ENCODE peak calls at places on chromosomes 1 and 21, in six cellular contexts. One of them, this sample, is unnamed.

GRCh38 chr1:8625981-8626898 is 191.2 kb downstream of the RERE start:
- DNase-seq in HepG2: peak; percentile 78
- DNase-seq in K562: peak; percentile 49
- DNase-seq in GM12878: no peak
- DNase-seq in SK-N-SH: no peak
- DNase-seq in H1: no peak
- DNase-seq in this sample: no peak

GRCh38 chr1:31830511-31830910 is 14.7 kb upstream of the SPOCD1 start:
- DNase-seq in HepG2: no peak
- DNase-seq in K562: no peak
- DNase-seq in GM12878: no peak
- DNase-seq in SK-N-SH: no peak
- DNase-seq in H1: no peak
- DNase-seq in this sample: no peak

GRCh38 chr1:163399976-163400375 is 78.2 kb downstream of the NUF2 start:
- DNase-seq in HepG2: no peak
- DNase-seq in K562: no peak
- DNase-seq in GM12878: no peak
- DNase-seq in SK-N-SH: no peak
- DNase-seq in H1: peak; percentile 62
- DNase-seq in this sample: no peak

GRCh38 chr21:35578350-35578782 is 482.0 kb downstream of the SETD4 start:
- DNase-seq in HepG2: no peak
- DNase-seq in K562: no peak
- DNase-seq in GM12878: no peak
- DNase-seq in SK-N-SH: no peak
- DNase-seq in H1: no peak
- DNase-seq in this sample: no peak

GRCh38 chr1:69947837-69948236 is 257.5 kb downstream of the LRRC40 start:
- DNase-seq in HepG2: no peak
- DNase-seq in K562: no peak
- DNase-seq in GM12878: no peak
- DNase-seq in SK-N-SH: no peak
- DNase-seq in H1: no peak
- DNase-seq in this sample: no peak

GRCh38 chr1:38046884-38047602 is 450 bp upstream of the POU3F1 start:
- DNase-seq in HepG2: peak; percentile 47
- DNase-seq in K562: peak; percentile 99
- DNase-seq in GM12878: no peak
- DNase-seq in SK-N-SH: peak; percentile 96
- DNase-seq in H1: peak; percentile 81
- DNase-seq in this sample: peak; percentile 25

GRCh38 chr1:17513131-17513530 is 26.4 kb upstream of the ARHGEF10L start:
- DNase-seq in HepG2: no peak
- DNase-seq in K562: no peak
- DNase-seq in GM12878: no peak
- DNase-seq in SK-N-SH: no peak
- DNase-seq in H1: no peak
- DNase-seq in this sample: no peak

GRCh38 chr1:89499320-89499719 is 25.3 kb upstream of the LRRC8B start:
- DNase-seq in HepG2: no peak
- DNase-seq in K562: no peak
- DNase-seq in GM12878: no peak
- DNase-seq in SK-N-SH: no peak
- DNase-seq in H1: no peak
- DNase-seq in this sample: no peak

GRCh38 chr1:181423301-181423918 is 59.9 kb upstream of the CACNA1E start:
- DNase-seq in HepG2: peak; percentile 27
- DNase-seq in K562: peak; percentile 45
- DNase-seq in GM12878: no peak
- DNase-seq in SK-N-SH: peak; percentile 51
- DNase-seq in H1: peak; percentile 62
- DNase-seq in this sample: no peak

GRCh38 chr1:65056234-65056633 is 89.9 kb upstream of the JAK1 start:
- DNase-seq in HepG2: no peak
- DNase-seq in K562: no peak
- DNase-seq in GM12878: no peak
- DNase-seq in SK-N-SH: no peak
- DNase-seq in H1: no peak
- DNase-seq in this sample: peak; percentile 79

GRCh38 chr1:229989591-229990248 is 77.3 kb upstream of the GALNT2 start:
- DNase-seq in HepG2: peak; percentile 33
- DNase-seq in K562: no peak
- DNase-seq in GM12878: no peak
- DNase-seq in SK-N-SH: no peak
- DNase-seq in H1: no peak
- DNase-seq in this sample: no peak

GRCh38 chr1:212718499-212718898 is 18.9 kb upstream of the BATF3 start:
- DNase-seq in HepG2: no peak
- DNase-seq in K562: no peak
- DNase-seq in GM12878: no peak
- DNase-seq in SK-N-SH: no peak
- DNase-seq in H1: no peak
- DNase-seq in this sample: no peak

GRCh38 chr1:91166106-91166712 is 144.4 kb upstream of the ZNF644 start:
- DNase-seq in HepG2: peak; percentile 56
- DNase-seq in K562: peak; percentile 67
- DNase-seq in GM12878: no peak
- DNase-seq in SK-N-SH: peak; percentile 57
- DNase-seq in H1: no peak
- DNase-seq in this sample: peak; percentile 24

GRCh38 chr1:216222302-216222701 is 200.9 kb downstream of the USH2A start:
- DNase-seq in HepG2: no peak
- DNase-seq in K562: no peak
- DNase-seq in GM12878: no peak
- DNase-seq in SK-N-SH: no peak
- DNase-seq in H1: no peak
- DNase-seq in this sample: no peak

GRCh38 chr1:31228986-31229385 is 10.7 kb downstream of the NKAIN1 start:
- DNase-seq in HepG2: no peak
- DNase-seq in K562: no peak
- DNase-seq in GM12878: no peak
- DNase-seq in SK-N-SH: no peak
- DNase-seq in H1: no peak
- DNase-seq in this sample: no peak

GRCh38 chr1:201444792-201445191 is 23.3 kb upstream of the TNNI1 start:
- DNase-seq in HepG2: no peak
- DNase-seq in K562: no peak
- DNase-seq in GM12878: no peak
- DNase-seq in SK-N-SH: no peak
- DNase-seq in H1: no peak
- DNase-seq in this sample: no peak

GRCh38 chr1:171841931-171842723 is 829 bp downstream of the DNM3 start:
- DNase-seq in HepG2: no peak
- DNase-seq in K562: no peak
- DNase-seq in GM12878: no peak
- DNase-seq in SK-N-SH: peak; percentile 64
- DNase-seq in H1: peak; percentile 71
- DNase-seq in this sample: no peak

GRCh38 chr1:231969078-231969477 is 342.5 kb downstream of the DISC1 start:
- DNase-seq in HepG2: no peak
- DNase-seq in K562: no peak
- DNase-seq in GM12878: no peak
- DNase-seq in SK-N-SH: no peak
- DNase-seq in H1: no peak
- DNase-seq in this sample: no peak

GRCh38 chr1:165129568-165130164 is 226.8 kb downstream of the LMX1A start:
- DNase-seq in HepG2: peak; percentile 83
- DNase-seq in K562: peak; percentile 34
- DNase-seq in GM12878: no peak
- DNase-seq in SK-N-SH: peak; percentile 41
- DNase-seq in H1: peak; percentile 87
- DNase-seq in this sample: peak; percentile 59

GRCh38 chr21:25626752-25627151 is 12.3 kb upstream of the JAM2 start:
- DNase-seq in HepG2: no peak
- DNase-seq in K562: no peak
- DNase-seq in GM12878: no peak
- DNase-seq in SK-N-SH: peak; percentile 33
- DNase-seq in H1: no peak
- DNase-seq in this sample: no peak

GRCh38 chr21:38355992-38356781 is 99.4 kb downstream of the KCNJ15 start:
- DNase-seq in HepG2: peak; percentile 28
- DNase-seq in K562: peak; percentile 92
- DNase-seq in GM12878: peak; percentile 17
- DNase-seq in SK-N-SH: peak; percentile 85
- DNase-seq in H1: peak; percentile 93
- DNase-seq in this sample: peak; percentile 57

GRCh38 chr21:31991356-31992331 is 118.8 kb downstream of the HUNK start:
- DNase-seq in HepG2: no peak
- DNase-seq in K562: no peak
- DNase-seq in GM12878: no peak
- DNase-seq in SK-N-SH: peak; percentile 34
- DNase-seq in H1: peak; percentile 74
- DNase-seq in this sample: no peak

GRCh38 chr1:54371936-54372385 is 34.2 kb downstream of the SSBP3 start:
- DNase-seq in HepG2: no peak
- DNase-seq in K562: no peak
- DNase-seq in GM12878: no peak
- DNase-seq in SK-N-SH: no peak
- DNase-seq in H1: no peak
- DNase-seq in this sample: peak; percentile 82

GRCh38 chr1:59878370-59878769 is 48.2 kb downstream of the CYP2J2 start:
- DNase-seq in HepG2: no peak
- DNase-seq in K562: no peak
- DNase-seq in GM12878: no peak
- DNase-seq in SK-N-SH: no peak
- DNase-seq in H1: no peak
- DNase-seq in this sample: no peak

GRCh38 chr21:17673261-17674020 is 60.7 kb upstream of the BTG3 start:
- DNase-seq in HepG2: no peak
- DNase-seq in K562: no peak
- DNase-seq in GM12878: no peak
- DNase-seq in SK-N-SH: no peak
- DNase-seq in H1: no peak
- DNase-seq in this sample: no peak

GRCh38 chr1:204683284-204684205 is 2.0 kb downstream of the LRRN2 start:
- DNase-seq in HepG2: no peak
- DNase-seq in K562: no peak
- DNase-seq in GM12878: no peak
- DNase-seq in SK-N-SH: peak; percentile 40
- DNase-seq in H1: no peak
- DNase-seq in this sample: no peak

GRCh38 chr1:167631386-167631941 is 1.4 kb downstream of the RCSD1 start:
- DNase-seq in HepG2: no peak
- DNase-seq in K562: no peak
- DNase-seq in GM12878: no peak
- DNase-seq in SK-N-SH: no peak
- DNase-seq in H1: no peak
- DNase-seq in this sample: no peak
- TF ChIP-seq GABPA in HepG2: no peak
- TF ChIP-seq GABPA in K562: no peak
- TF ChIP-seq GABPA in GM12878: no peak
- TF ChIP-seq GABPA in SK-N-SH: no peak
- TF ChIP-seq GABPA in H1: no peak
- TF ChIP-seq GABPA in this sample: no peak

DNA sequence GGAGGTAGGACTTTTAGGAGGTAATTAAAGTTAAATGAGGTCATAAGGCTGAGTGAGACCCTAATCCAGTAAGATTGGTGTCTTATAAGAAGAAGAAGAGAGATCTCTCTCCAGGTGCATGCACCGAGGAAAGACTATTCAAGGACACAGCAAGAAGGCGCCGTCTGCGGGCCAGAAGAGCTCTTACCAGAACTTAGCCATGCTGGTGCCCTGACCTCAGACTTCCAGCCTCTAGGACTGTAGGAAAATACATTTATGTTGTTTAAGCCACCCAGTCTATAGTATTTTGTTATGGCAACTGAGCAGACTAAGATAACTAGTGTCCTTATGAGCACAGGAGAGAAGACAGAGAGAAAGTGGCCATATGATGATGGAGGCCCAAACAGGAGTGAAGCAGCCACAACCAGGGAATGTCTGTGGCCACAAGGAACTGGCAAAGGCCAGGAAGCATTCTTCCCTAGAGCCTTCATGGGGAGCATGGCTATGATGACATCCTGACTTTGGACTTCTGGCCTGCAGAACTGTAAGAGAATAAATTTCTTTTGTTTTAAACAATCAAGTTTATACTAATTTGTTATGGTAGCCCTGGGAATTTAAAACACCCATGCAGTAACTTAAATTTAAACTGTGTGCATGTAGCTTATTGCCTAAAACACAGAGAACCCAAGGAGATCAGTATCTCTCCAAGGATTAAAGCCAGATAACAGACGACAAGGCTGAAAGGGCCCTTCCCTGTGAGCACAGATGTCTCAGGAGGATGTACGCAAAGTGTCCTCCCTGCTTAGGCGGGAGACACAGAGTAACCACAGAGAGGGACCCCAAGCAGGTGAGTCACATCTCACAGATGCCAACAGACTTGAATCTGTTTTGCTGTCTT is 9.9 kb upstream of the CD58 start:
- DNase-seq in HepG2: no peak
- DNase-seq in K562: no peak
- DNase-seq in GM12878: no peak
- DNase-seq in SK-N-SH: no peak
- DNase-seq in H1: no peak
- DNase-seq in this sample: no peak
- TF ChIP-seq GABPA in HepG2: no peak
- TF ChIP-seq GABPA in K562: no peak
- TF ChIP-seq GABPA in GM12878: no peak
- TF ChIP-seq GABPA in SK-N-SH: no peak
- TF ChIP-seq GABPA in H1: no peak
- TF ChIP-seq GABPA in this sample: no peak

DNA sequence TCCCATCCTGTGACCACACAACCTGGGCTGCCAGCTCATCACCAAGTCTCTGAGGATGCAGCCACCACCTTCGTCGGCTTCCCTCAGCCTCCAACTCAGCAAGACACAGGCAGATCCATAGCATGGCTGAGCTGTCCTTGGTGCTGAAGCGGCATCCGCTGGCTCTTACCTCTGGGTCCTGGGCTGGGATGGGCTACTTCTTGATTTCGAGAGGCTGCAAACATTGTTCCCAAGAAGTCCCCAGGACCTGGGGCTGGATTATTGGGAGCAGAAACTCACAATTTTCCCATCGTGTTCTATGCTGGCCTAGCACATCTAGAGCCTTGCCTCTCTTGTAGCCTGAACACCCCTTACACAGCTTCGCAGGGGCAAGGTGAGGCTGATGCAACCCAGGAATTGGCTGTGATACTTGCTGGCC is 24.9 kb upstream of the C1QA start:
- DNase-seq in HepG2: peak; percentile 24
- DNase-seq in K562: peak; percentile 70
- DNase-seq in GM12878: no peak
- DNase-seq in SK-N-SH: no peak
- DNase-seq in H1: peak; percentile 92
- DNase-seq in this sample: no peak
- TF ChIP-seq GABPA in HepG2: no peak
- TF ChIP-seq GABPA in K562: no peak
- TF ChIP-seq GABPA in GM12878: no peak
- TF ChIP-seq GABPA in SK-N-SH: no peak
- TF ChIP-seq GABPA in H1: peak; percentile 47
- TF ChIP-seq GABPA in this sample: no peak

DNA sequence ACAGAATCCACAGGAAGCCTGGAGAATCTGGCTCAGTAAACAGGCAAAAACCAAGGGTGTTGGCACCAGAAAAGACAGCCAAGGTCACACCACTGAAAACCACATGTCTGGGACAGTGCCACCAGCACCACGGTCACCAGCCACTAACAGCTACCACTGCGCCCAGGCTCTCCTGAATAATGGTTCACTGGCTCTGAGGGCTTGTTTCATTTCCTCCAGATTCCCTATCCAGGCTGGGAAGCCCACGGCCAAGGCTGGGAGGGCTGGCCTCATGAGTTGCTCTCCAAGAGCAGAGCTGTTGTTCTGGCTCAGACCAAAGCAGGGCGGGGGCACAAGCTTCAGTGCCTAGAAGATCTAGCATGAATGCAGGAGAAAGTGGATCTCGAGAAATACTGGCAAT is 54.5 kb upstream of the PTGFRN start:
- DNase-seq in HepG2: no peak
- DNase-seq in K562: no peak
- DNase-seq in GM12878: no peak
- DNase-seq in SK-N-SH: peak; percentile 37
- DNase-seq in H1: no peak
- DNase-seq in this sample: no peak
- TF ChIP-seq GABPA in HepG2: no peak
- TF ChIP-seq GABPA in K562: no peak
- TF ChIP-seq GABPA in GM12878: no peak
- TF ChIP-seq GABPA in SK-N-SH: no peak
- TF ChIP-seq GABPA in H1: no peak
- TF ChIP-seq GABPA in this sample: no peak